ENCODE peak calls at places on chromosomes 2 and 18, in ten cellular contexts. P is uterus, V is stomach, O is psoas muscle, J is gastrocnemius medialis, W is cardiac muscle cell, Q is esophagus squamous epithelium, H is pancreas, U is GM23338, Y is spleen. E is an unnamed sample. For H3K27me3, the result is how much of the 10 kb centered on the place peaks cover.

GRCh38 chr2:175154670-175155082 is 13.3 kb downstream of the ATF2 start:
- DNase-seq in P (no peak), V (no peak), O (no peak), J (no peak), W (no peak), Q (no peak), H (no peak), U (no peak), Y (no peak), E (no peak)

GRCh38 chr18:54737986-54738385 is 90.3 kb upstream of the RAB27B start:
- DNase-seq in P (no peak), V (no peak), O (no peak), J (no peak), W (no peak), Q (no peak), H (no peak), U (no peak), Y (no peak), E (no peak)

GRCh38 chr2:85445316-85446295 is 27.1 kb downstream of the SH2D6 start:
- DNase-seq in P (peak), V (no peak), O (peak), J (peak), W (no peak), Q (no peak), H (peak), U (no peak), Y (no peak), E (peak)

GRCh38 chr18:42707080-42707479 is 408.4 kb downstream of the RIT2 start:
- DNase-seq in P (no peak), V (no peak), O (no peak), J (no peak), W (no peak), Q (no peak), H (no peak), U (no peak), Y (no peak), E (no peak)

GRCh38 chr2:159218389-159218788 is 68.1 kb downstream of the WDSUB1 start:
- DNase-seq in P (no peak), V (no peak), O (no peak), J (no peak), W (no peak), Q (no peak), H (no peak), U (no peak), Y (no peak), E (no peak)

GRCh38 chr2:39682078-39682477 is 16.4 kb downstream of the TMEM178A start:
- DNase-seq in P (no peak), V (no peak), O (no peak), J (no peak), W (no peak), Q (no peak), H (no peak), U (no peak), Y (no peak), E (no peak)

GRCh38 chr2:39608690-39609457 is 56.8 kb upstream of the TMEM178A start:
- DNase-seq in P (no peak), V (no peak), O (no peak), J (no peak), W (peak), Q (no peak), H (no peak), U (peak), Y (no peak), E (no peak)

GRCh38 chr2:28683100-28683706 is 68.4 kb upstream of the PPP1CB start:
- DNase-seq in P (peak), V (peak), O (peak), J (peak), W (peak), Q (no peak), H (peak), U (peak), Y (no peak), E (peak)

GRCh38 chr2:15117409-15118030 is 443.6 kb downstream of the NBAS start:
- DNase-seq in P (no peak), V (no peak), O (no peak), J (no peak), W (no peak), Q (no peak), H (no peak), U (no peak), Y (no peak), E (no peak)

GRCh38 chr2:127968610-127969339 is 59.1 kb downstream of the SAP130 start:
- DNase-seq in P (no peak), V (no peak), O (peak), J (peak), W (no peak), Q (no peak), H (no peak), U (no peak), Y (no peak), E (no peak)

GRCh38 chr2:98148968-98149697 is 62.2 kb downstream of the VWA3B start:
- DNase-seq in P (no peak), V (no peak), O (no peak), J (no peak), W (peak), Q (no peak), H (no peak), U (peak), Y (no peak), E (no peak)

DNA sequence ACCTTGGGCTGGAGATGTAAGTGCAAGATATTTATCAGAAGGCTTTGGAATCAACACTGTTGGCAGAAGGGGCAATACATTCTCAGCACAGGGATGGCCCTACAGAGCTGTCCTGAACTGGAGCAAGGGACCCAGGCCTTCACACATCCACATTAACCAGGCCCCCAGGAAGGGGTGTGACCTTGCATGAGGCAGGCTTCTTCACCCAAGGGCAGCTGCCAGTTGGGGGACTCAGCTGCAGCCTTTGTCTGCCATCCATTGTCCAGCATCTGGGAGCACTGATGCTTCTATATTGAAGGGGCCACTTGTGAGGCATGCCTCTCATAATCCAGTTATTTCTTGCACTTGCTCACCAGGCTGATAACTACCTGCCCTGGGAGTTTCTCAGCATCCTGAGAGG is 38.3 kb downstream of the EDAR start:
- DNase-seq in P (no peak), V (no peak), O (no peak), J (no peak), W (no peak), Q (no peak), H (no peak), U (no peak), Y (no peak), E (no peak)
- TF ChIP-seq CTCF in P (no peak), V (no peak), O (no peak), J (no peak), W (no peak), Q (no peak), H (no peak), U (no peak), Y (no peak), E (no peak)

DNA sequence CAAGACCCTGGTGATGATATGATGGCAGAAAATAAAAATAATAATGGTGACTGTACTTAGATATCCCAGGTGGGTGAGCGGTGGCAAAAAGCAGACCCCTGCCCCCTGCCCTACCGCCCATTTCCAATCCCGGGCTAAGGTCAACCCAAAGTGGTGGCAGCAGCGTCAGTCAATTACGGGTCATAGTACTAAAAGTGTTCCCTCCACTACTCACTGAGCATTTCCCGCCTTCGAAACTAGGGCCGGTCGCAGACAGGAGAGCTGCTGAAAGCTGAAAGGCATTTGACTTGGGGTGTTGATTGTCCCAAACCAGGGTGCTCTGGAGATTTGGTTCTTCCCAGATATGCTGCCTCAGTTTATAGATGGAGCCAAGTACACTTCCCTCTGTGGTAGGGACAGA is 169.2 kb downstream of the MSH2 start:
- DNase-seq in P (no peak), V (no peak), O (no peak), J (no peak), W (no peak), Q (no peak), H (no peak), U (no peak), Y (no peak), E (no peak)
- H3K27me3 ChIP-seq in P (under half), V (under half), O (under half), J (half or more), W (half or more), Q (under half), H (under half), U (half or more), Y (under half), E (half or more)

GRCh38 chr18:48885951-48886400 is 64.8 kb downstream of the SMAD7 start:
- DNase-seq in P (no peak), V (no peak), O (no peak), J (no peak), W (no peak), Q (no peak), H (no peak), U (no peak), Y (peak), E (no peak)
- H3K27ac ChIP-seq in P (no peak), V (no peak), O (no peak), J (no peak), W (no peak), Q (no peak), H (no peak), U (no peak), Y (no peak), E (no peak)

GRCh38 chr18:11861583-11862288 is 10.5 kb downstream of the CHMP1B start:
- DNase-seq in P (no peak), V (no peak), O (no peak), J (no peak), W (no peak), Q (no peak), H (no peak), U (no peak), Y (peak), E (no peak)

GRCh38 chr18:11857177-11857887 is 6.1 kb downstream of the CHMP1B start:
- DNase-seq in P (peak), V (peak), O (peak), J (peak), W (peak), Q (no peak), H (no peak), U (peak), Y (peak), E (peak)

GRCh38 chr18:11860594-11861450 is 9.6 kb downstream of the CHMP1B start:
- DNase-seq in P (no peak), V (no peak), O (no peak), J (no peak), W (no peak), Q (no peak), H (no peak), U (no peak), Y (peak), E (no peak)

GRCh38 chr18:11859282-11859797 is 8.1 kb downstream of the CHMP1B start:
- DNase-seq in P (no peak), V (no peak), O (no peak), J (no peak), W (no peak), Q (no peak), H (no peak), U (no peak), Y (peak), E (no peak)

GRCh38 chr18:11859903-11860407 is 8.7 kb downstream of the CHMP1B start:
- DNase-seq in P (no peak), V (no peak), O (no peak), J (peak), W (no peak), Q (no peak), H (no peak), U (no peak), Y (peak), E (no peak)
- TF ChIP-seq CTCF in P (no peak), V (no peak), O (peak), J (no peak), W (peak), Q (peak), H (no peak), U (peak), Y (no peak), E (no peak)

GRCh38 chr2:121028577-121028976 is 256.4 kb downstream of the TFCP2L1 start:
- DNase-seq in P (no peak), V (no peak), O (no peak), J (no peak), W (no peak), Q (no peak), H (no peak), U (no peak), Y (no peak), E (no peak)
- H3K27me3 ChIP-seq in P (under half), V (under half), O (under half), J (under half), W (under half), Q (under half), H (under half), U (under half), Y (under half), E (under half)

E was measured in left ventricle myocardium inferior.